ENCODE peak calls at places on chromosomes 11 and 22, in five cellular contexts. One of them, this sample, is unnamed. For H3K27me3, the result is how much of the 10 kb centered on the place peaks cover.

GRCh38 chr11:67264886-67265632 is 1.2 kb upstream of the GRK2 start:
- DNase-seq in K562: no peak
- DNase-seq in uterus: no peak
- DNase-seq in ovary: peak
- DNase-seq in right lobe of liver: peak
- DNase-seq in this sample: no peak

GRCh38 chr11:131423715-131424114 is 53.3 kb downstream of the NTM start:
- DNase-seq in ovary: no peak
- DNase-seq in K562: no peak
- DNase-seq in right lobe of liver: no peak
- DNase-seq in uterus: no peak
- DNase-seq in this sample: no peak

GRCh38 chr11:58919561-58919960 is 19.7 kb upstream of the GLYATL1 start:
- DNase-seq in uterus: no peak
- DNase-seq in K562: no peak
- DNase-seq in right lobe of liver: no peak
- DNase-seq in ovary: no peak
- DNase-seq in this sample: no peak

GRCh38 chr11:61707574-61707973 is 27.4 kb downstream of the DAGLA start:
- DNase-seq in uterus: no peak
- DNase-seq in K562: no peak
- DNase-seq in ovary: no peak
- DNase-seq in right lobe of liver: no peak
- DNase-seq in this sample: no peak

GRCh38 chr11:68099057-68099456 is 22.1 kb downstream of the CHKA start:
- DNase-seq in ovary: no peak
- DNase-seq in K562: no peak
- DNase-seq in right lobe of liver: no peak
- DNase-seq in uterus: no peak
- DNase-seq in this sample: no peak

GRCh38 chr11:17259519-17259918 is 17.0 kb upstream of the NUCB2 start:
- DNase-seq in right lobe of liver: no peak
- DNase-seq in ovary: no peak
- DNase-seq in uterus: no peak
- DNase-seq in K562: no peak
- DNase-seq in this sample: no peak

GRCh38 chr11:103798029-103798428 is 238.4 kb upstream of the DDI1 start:
- DNase-seq in K562: no peak
- DNase-seq in right lobe of liver: no peak
- DNase-seq in ovary: no peak
- DNase-seq in uterus: no peak
- DNase-seq in this sample: no peak

GRCh38 chr11:13963169-13963948 is 836 bp downstream of the SPON1 start:
- DNase-seq in K562: peak
- DNase-seq in right lobe of liver: no peak
- DNase-seq in ovary: peak
- DNase-seq in uterus: peak
- DNase-seq in this sample: peak

GRCh38 chr22:48743601-48744282 is 1083.9 kb downstream of the BRD1 start:
- DNase-seq in uterus: no peak
- DNase-seq in right lobe of liver: peak
- DNase-seq in ovary: no peak
- DNase-seq in K562: no peak
- DNase-seq in this sample: peak

GRCh38 chr11:64536396-64536935 is 54.6 kb upstream of the SLC22A12 start:
- DNase-seq in right lobe of liver: no peak
- DNase-seq in uterus: no peak
- DNase-seq in K562: no peak
- DNase-seq in ovary: no peak
- DNase-seq in this sample: no peak

GRCh38 chr11:110160016-110160415 is 66.8 kb downstream of the ZC3H12C start:
- DNase-seq in right lobe of liver: no peak
- DNase-seq in K562: no peak
- DNase-seq in uterus: no peak
- DNase-seq in ovary: no peak
- DNase-seq in this sample: no peak

GRCh38 chr11:95245038-95245437 is 14.0 kb upstream of the SESN3 start:
- DNase-seq in right lobe of liver: no peak
- DNase-seq in uterus: no peak
- DNase-seq in ovary: no peak
- DNase-seq in K562: no peak
- DNase-seq in this sample: no peak

GRCh38 chr11:3849297-3849874 is 6.1 kb upstream of the STIM1 start:
- DNase-seq in K562: peak
- DNase-seq in right lobe of liver: no peak
- DNase-seq in uterus: no peak
- DNase-seq in ovary: no peak
- DNase-seq in this sample: no peak

GRCh38 chr11:85088286-85088685 is 538.9 kb downstream of the DLG2 start:
- DNase-seq in K562: no peak
- DNase-seq in uterus: no peak
- DNase-seq in ovary: no peak
- DNase-seq in right lobe of liver: no peak
- DNase-seq in this sample: no peak

GRCh38 chr11:60457576-60457975 is 1.9 kb downstream of the MS4A1 start:
- DNase-seq in ovary: no peak
- DNase-seq in K562: no peak
- DNase-seq in right lobe of liver: no peak
- DNase-seq in uterus: no peak
- DNase-seq in this sample: no peak

GRCh38 chr22:29224859-29225410 is 19.2 kb downstream of the EMID1 start:
- DNase-seq in K562: no peak
- DNase-seq in uterus: no peak
- DNase-seq in right lobe of liver: no peak
- DNase-seq in ovary: no peak
- DNase-seq in this sample: no peak

GRCh38 chr22:35023692-35024363 is 42.1 kb upstream of the ISX start:
- DNase-seq in ovary: peak
- DNase-seq in K562: peak
- DNase-seq in right lobe of liver: peak
- DNase-seq in uterus: peak
- DNase-seq in this sample: peak

GRCh38 chr11:121983901-121984300 is 132.1 kb downstream of the BLID start:
- DNase-seq in K562: no peak
- DNase-seq in ovary: no peak
- DNase-seq in uterus: no peak
- DNase-seq in right lobe of liver: no peak
- DNase-seq in this sample: no peak

GRCh38 chr22:39472570-39473556 is 16.1 kb downstream of the MGAT3 start:
- DNase-seq in ovary: no peak
- DNase-seq in right lobe of liver: no peak
- DNase-seq in K562: peak
- DNase-seq in uterus: no peak
- DNase-seq in this sample: no peak

GRCh38 chr22:37331811-37332536 is 49.7 kb downstream of the CYTH4 start:
- DNase-seq in uterus: no peak
- DNase-seq in ovary: no peak
- DNase-seq in K562: peak
- DNase-seq in right lobe of liver: no peak
- DNase-seq in this sample: no peak

GRCh38 chr11:3905080-3905953 is 49.9 kb downstream of the STIM1 start:
- DNase-seq in K562: peak
- DNase-seq in ovary: no peak
- DNase-seq in right lobe of liver: no peak
- DNase-seq in uterus: no peak
- DNase-seq in this sample: no peak

GRCh38 chr22:35542157-35542971 is 1.7 kb downstream of the RASD2 start:
- DNase-seq in ovary: no peak
- DNase-seq in K562: no peak
- DNase-seq in right lobe of liver: no peak
- DNase-seq in uterus: no peak
- DNase-seq in this sample: no peak

GRCh38 chr11:43646767-43647166 is 33.8 kb upstream of the HSD17B12 start:
- DNase-seq in uterus: no peak
- DNase-seq in ovary: no peak
- DNase-seq in K562: no peak
- DNase-seq in right lobe of liver: no peak
- DNase-seq in this sample: no peak

GRCh38 chr11:43644626-43645299 is 35.8 kb upstream of the HSD17B12 start:
- DNase-seq in uterus: no peak
- DNase-seq in K562: peak
- DNase-seq in ovary: no peak
- DNase-seq in right lobe of liver: no peak
- DNase-seq in this sample: no peak

GRCh38 chr11:43648888-43649287 is 31.6 kb upstream of the HSD17B12 start:
- DNase-seq in right lobe of liver: no peak
- DNase-seq in ovary: no peak
- DNase-seq in uterus: no peak
- DNase-seq in K562: no peak
- DNase-seq in this sample: no peak

GRCh38 chr11:43639920-43640319 is 40.6 kb upstream of the HSD17B12 start:
- DNase-seq in right lobe of liver: no peak
- DNase-seq in uterus: no peak
- DNase-seq in K562: no peak
- DNase-seq in ovary: no peak
- DNase-seq in this sample: no peak

GRCh38 chr11:43643898-43644625 is 36.5 kb upstream of the HSD17B12 start:
- DNase-seq in ovary: peak
- DNase-seq in uterus: peak
- DNase-seq in right lobe of liver: peak
- DNase-seq in K562: peak
- DNase-seq in this sample: peak
- TF ChIP-seq POLR2A in ovary: no peak
- TF ChIP-seq POLR2A in uterus: peak
- TF ChIP-seq POLR2A in right lobe of liver: peak
- TF ChIP-seq POLR2A in K562: peak
- TF ChIP-seq POLR2A in this sample: no peak

GRCh38 chr11:30018443-30018842 is 1.6 kb upstream of the KCNA4 start:
- DNase-seq in uterus: no peak
- DNase-seq in right lobe of liver: no peak
- DNase-seq in ovary: no peak
- DNase-seq in K562: no peak
- DNase-seq in this sample: no peak

GRCh38 chr11:30017467-30017895 is 651 bp upstream of the KCNA4 start:
- DNase-seq in right lobe of liver: no peak
- DNase-seq in uterus: no peak
- DNase-seq in ovary: no peak
- DNase-seq in K562: no peak
- DNase-seq in this sample: peak

GRCh38 chr11:30012346-30012745 is 4.5 kb downstream of the KCNA4 start:
- DNase-seq in ovary: no peak
- DNase-seq in K562: no peak
- DNase-seq in uterus: no peak
- DNase-seq in right lobe of liver: peak
- DNase-seq in this sample: no peak

GRCh38 chr11:30016588-30017363 is at the start of gene KCNA4:
- DNase-seq in uterus: no peak
- DNase-seq in K562: peak
- DNase-seq in right lobe of liver: no peak
- DNase-seq in ovary: no peak
- DNase-seq in this sample: peak

GRCh38 chr11:30015725-30016449 is 943 bp downstream of the KCNA4 start:
- DNase-seq in K562: no peak
- DNase-seq in ovary: no peak
- DNase-seq in right lobe of liver: no peak
- DNase-seq in uterus: no peak
- DNase-seq in this sample: peak
- H3K27me3 ChIP-seq in K562: under half
- H3K27me3 ChIP-seq in ovary: under half
- H3K27me3 ChIP-seq in right lobe of liver: under half
- H3K27me3 ChIP-seq in uterus: under half
- H3K27me3 ChIP-seq in this sample: under half

DNA sequence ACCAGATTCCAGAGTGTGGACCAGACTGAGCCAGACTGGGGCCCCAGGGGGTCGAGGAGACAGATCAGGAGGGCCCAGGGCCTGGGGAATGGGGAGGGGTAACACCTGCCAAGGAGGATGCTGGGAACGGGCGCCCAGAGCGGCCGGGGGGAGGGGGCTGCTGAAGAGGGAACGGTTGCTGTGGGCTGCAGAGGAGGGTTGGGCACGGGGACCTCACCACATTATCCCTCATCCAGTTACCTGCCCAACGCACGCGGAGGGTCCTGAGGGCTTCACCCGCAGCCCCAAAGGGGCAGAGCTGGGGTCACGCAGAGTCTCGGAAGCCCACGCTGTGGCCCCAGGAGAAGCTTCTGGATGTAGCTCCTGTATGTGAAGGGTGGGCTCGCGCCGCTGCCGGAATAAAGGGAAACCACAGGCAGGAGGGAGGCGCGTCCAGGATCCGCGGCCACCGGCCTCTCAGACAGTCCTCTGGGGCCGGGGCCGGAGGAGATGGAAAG is 927 bp upstream of the SELENOO start:
- DNase-seq in ovary: peak
- DNase-seq in uterus: peak
- DNase-seq in right lobe of liver: no peak
- DNase-seq in K562: no peak
- DNase-seq in this sample: no peak
- H3K4me3 ChIP-seq in ovary: peak
- H3K4me3 ChIP-seq in uterus: peak
- H3K4me3 ChIP-seq in right lobe of liver: peak
- H3K4me3 ChIP-seq in K562: peak
- H3K4me3 ChIP-seq in this sample: peak

GRCh38 chr11:45146072-45147016 is at the start of gene PRDM11:
- DNase-seq in uterus: peak
- DNase-seq in right lobe of liver: no peak
- DNase-seq in K562: peak
- DNase-seq in ovary: peak
- DNase-seq in this sample: peak

GRCh38 chr11:45148276-45148675 is 1.8 kb downstream of the PRDM11 start:
- DNase-seq in uterus: no peak
- DNase-seq in K562: no peak
- DNase-seq in right lobe of liver: no peak
- DNase-seq in ovary: no peak
- DNase-seq in this sample: no peak

GRCh38 chr11:45147871-45148270 is 1.4 kb downstream of the PRDM11 start:
- DNase-seq in ovary: no peak
- DNase-seq in right lobe of liver: no peak
- DNase-seq in uterus: no peak
- DNase-seq in K562: no peak
- DNase-seq in this sample: no peak

GRCh38 chr11:45145421-45146071 is 893 bp upstream of the PRDM11 start:
- DNase-seq in ovary: no peak
- DNase-seq in right lobe of liver: peak
- DNase-seq in K562: peak
- DNase-seq in uterus: no peak
- DNase-seq in this sample: no peak

DNA sequence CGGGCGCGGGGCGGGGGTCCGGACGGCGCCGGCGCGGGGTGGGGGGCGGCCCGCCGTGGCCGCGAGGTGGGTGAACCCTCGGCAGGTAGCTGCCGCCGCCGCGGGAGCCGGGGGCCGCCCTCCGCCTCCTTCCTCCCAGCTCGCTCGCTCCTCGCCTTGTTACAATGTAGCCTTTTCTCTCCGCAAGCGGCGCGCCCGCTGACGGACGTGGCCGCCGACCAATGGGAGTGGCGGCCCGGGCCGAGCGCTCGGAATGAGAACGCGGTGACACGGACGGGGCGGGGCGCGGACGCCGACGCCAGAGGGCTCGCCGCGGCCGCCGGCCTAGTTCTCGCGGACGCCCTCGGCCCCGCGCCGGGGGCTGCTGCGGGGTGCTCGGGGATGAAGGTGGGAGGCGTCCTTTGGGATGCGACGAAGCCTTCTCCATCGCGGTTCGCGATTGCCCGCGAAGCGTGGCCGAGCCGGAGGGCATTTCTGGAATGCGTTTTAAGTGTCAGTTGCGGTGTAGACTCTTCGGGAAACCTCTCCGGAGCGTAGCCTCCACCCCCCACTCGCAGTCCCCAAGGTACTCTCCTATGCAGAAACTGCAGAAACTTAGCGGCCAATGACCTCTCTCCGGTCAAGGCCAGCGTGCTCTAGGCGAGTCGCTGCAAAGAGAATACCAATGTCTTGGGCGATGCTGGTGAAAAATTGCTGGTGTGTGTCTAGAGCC is 734 bp downstream of the PRDM11 start:
- DNase-seq in right lobe of liver: peak
- DNase-seq in ovary: peak
- DNase-seq in K562: peak
- DNase-seq in uterus: peak
- DNase-seq in this sample: peak
- TF ChIP-seq POLR2A in right lobe of liver: peak
- TF ChIP-seq POLR2A in ovary: peak
- TF ChIP-seq POLR2A in K562: peak
- TF ChIP-seq POLR2A in uterus: peak
- TF ChIP-seq POLR2A in this sample: peak